ENCODE peak calls at places on chromosomes 3 and 15, in four cellular contexts. J, F, H and W are unnamed samples.

GRCh38 chr15:31359722-31360111 is 33.1 kb downstream of the KLF13 start:
- DNase-seq in H (no peak), F (no peak), J (no peak), W (no peak)

GRCh38 chr15:41530363-41530956 is 13.6 kb downstream of the RPAP1 start:
- DNase-seq in J (no peak), H (no peak), F (no peak), W (no peak)

GRCh38 chr15:70863450-70864218 is 9.7 kb upstream of the LARP6 start:
- DNase-seq in F (peak), H (peak), J (no peak), W (peak)

GRCh38 chr3:7897643-7898042 is 604.0 kb upstream of the LMCD1 start:
- DNase-seq in H (no peak), J (no peak), F (no peak), W (no peak)

GRCh38 chr3:36677331-36678007 is 86.9 kb downstream of the DCLK3 start:
- DNase-seq in J (no peak), H (peak), F (peak), W (no peak)

GRCh38 chr3:177816667-177817208 is 619.5 kb upstream of the TBL1XR1 start:
- DNase-seq in F (peak), H (peak), J (no peak), W (no peak)

GRCh38 chr3:45981321-45982038 is 14.1 kb downstream of the FYCO1 start:
- DNase-seq in J (no peak), F (peak), H (no peak), W (no peak)

GRCh38 chr3:120450261-120450913 is 405 bp downstream of the FSTL1 start:
- DNase-seq in F (no peak), H (no peak), J (peak), W (no peak)

GRCh38 chr3:71247221-71247947 is 336.1 kb downstream of the FOXP1 start:
- DNase-seq in F (peak), J (no peak), H (no peak), W (no peak)

GRCh38 chr3:30203301-30203700 is 403.1 kb upstream of the TGFBR2 start:
- DNase-seq in F (peak), H (no peak), J (no peak), W (no peak)

GRCh38 chr3:158842946-158843345 is 41.1 kb downstream of the MFSD1 start:
- DNase-seq in J (no peak), H (no peak), F (no peak), W (no peak)

GRCh38 chr3:45035441-45036301 is 9.6 kb downstream of the CLEC3B start:
- DNase-seq in H (no peak), F (no peak), J (no peak), W (no peak)

GRCh38 chr3:31275583-31275982 is 257.1 kb upstream of the STT3B start:
- DNase-seq in F (no peak), H (no peak), J (no peak), W (no peak)

GRCh38 chr15:81596159-81596865 is 222.3 kb upstream of the TMC3 start:
- DNase-seq in J (no peak), F (no peak), H (no peak), W (no peak)

GRCh38 chr15:76384409-76384808 is 47.8 kb downstream of the ISL2 start:
- DNase-seq in H (no peak), F (no peak), J (no peak), W (no peak)

GRCh38 chr3:49636883-49637609 is 37.1 kb upstream of the APEH start:
- DNase-seq in H (no peak), F (no peak), J (no peak), W (no peak)

GRCh38 chr3:177831361-177831760 is 634.1 kb upstream of the TBL1XR1 start:
- DNase-seq in H (no peak), J (no peak), F (no peak), W (no peak)

GRCh38 chr3:12959395-12959794 is 113.8 kb downstream of the IQSEC1 start:
- DNase-seq in F (no peak), J (no peak), H (no peak), W (no peak)

GRCh38 chr3:115772951-115773350 is 149.6 kb downstream of the GAP43 start:
- DNase-seq in F (no peak), H (no peak), J (no peak), W (no peak)

GRCh38 chr3:124985358-124985757 is 50.8 kb upstream of the MUC13 start:
- DNase-seq in J (peak), H (no peak), F (peak), W (peak)

GRCh38 chr3:125231895-125232294 is 19.3 kb upstream of the SLC12A8 start:
- DNase-seq in J (no peak), H (peak), F (peak), W (no peak)

GRCh38 chr3:197333901-197334639 is 35.7 kb upstream of the DLG1 start:
- DNase-seq in J (peak), F (no peak), H (no peak), W (no peak)

GRCh38 chr3:16841354-16841753 is 43.4 kb upstream of the PLCL2 start:
- DNase-seq in J (no peak), H (no peak), F (no peak), W (no peak)

GRCh38 chr15:48802867-48803266 is 8.0 kb downstream of the CEP152 start:
- DNase-seq in H (peak), F (peak), J (no peak), W (no peak)

GRCh38 chr3:21294768-21295167 is 456.2 kb downstream of the ZNF385D start:
- DNase-seq in J (no peak), H (peak), F (peak), W (no peak)

GRCh38 chr15:48090666-48091065 is 30.1 kb upstream of the SLC24A5 start:
- DNase-seq in F (no peak), H (no peak), J (no peak), W (no peak)

GRCh38 chr15:52011711-52012144 is 7.3 kb upstream of the MAPK6 start:
- DNase-seq in H (no peak), J (no peak), F (no peak), W (no peak)

GRCh38 chr15:75170711-75171341 is 30.9 kb upstream of the C15orf39 start:
- DNase-seq in H (no peak), F (peak), J (no peak), W (no peak)

GRCh38 chr3:172869356-172869755 is 118.8 kb downstream of the ECT2 start:
- DNase-seq in F (no peak), H (no peak), J (peak), W (no peak)

GRCh38 chr3:164360738-164361376 is 717.4 kb downstream of the SI start:
- DNase-seq in F (no peak), H (no peak), J (no peak), W (no peak)

GRCh38 chr15:64825081-64825430 is 391 bp downstream of the PIF1 start:
- DNase-seq in H (no peak), J (no peak), F (no peak), W (no peak)

GRCh38 chr15:64828985-64829384 is 3.5 kb upstream of the PIF1 start:
- DNase-seq in J (no peak), H (no peak), F (peak), W (no peak)

GRCh38 chr15:64825431-64826294 is at the start of gene PIF1:
- DNase-seq in H (peak), J (peak), F (peak), W (peak)
- TF ChIP-seq CTCF in H (no peak), J (no peak), F (no peak), W (no peak)

GRCh38 chr3:128408693-128409620 is 57.7 kb downstream of the DNAJB8 start:
- DNase-seq in F (no peak), J (no peak), H (no peak), W (no peak)
- TF ChIP-seq CTCF in F (peak), J (no peak), H (peak), W (no peak)

GRCh38 chr3:143831208-143831607 is 17.1 kb downstream of the SLC9A9 start:
- DNase-seq in J (no peak), F (no peak), H (peak), W (no peak)

GRCh38 chr3:143832433-143832832 is 15.8 kb downstream of the SLC9A9 start:
- DNase-seq in J (no peak), F (no peak), H (peak), W (no peak)

GRCh38 chr3:143827425-143827824 is 20.8 kb downstream of the SLC9A9 start:
- DNase-seq in F (no peak), H (no peak), J (no peak), W (no peak)

GRCh38 chr3:143831998-143832397 is 16.3 kb downstream of the SLC9A9 start:
- DNase-seq in H (no peak), J (no peak), F (no peak), W (no peak)

DNA sequence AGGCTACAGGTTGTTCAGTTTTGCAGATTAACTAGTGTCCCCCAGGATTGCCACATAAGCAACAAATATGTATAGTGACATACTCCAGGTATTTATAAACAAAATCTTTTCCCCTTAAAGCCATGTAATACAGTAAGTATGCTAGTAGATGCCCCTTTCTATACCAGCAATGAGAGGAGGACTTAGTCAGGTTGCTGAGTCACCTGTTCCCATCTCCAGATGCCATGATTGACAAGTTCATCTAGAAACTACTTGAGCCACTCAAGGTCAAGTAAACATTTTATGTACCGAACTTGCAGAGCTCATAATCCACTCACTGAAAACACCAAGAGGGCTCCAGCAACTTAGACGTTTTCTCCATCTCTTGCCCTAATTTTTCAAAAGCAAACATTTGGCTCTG is 18.2 kb downstream of the SLC9A9 start:
- DNase-seq in F (no peak), H (no peak), J (no peak), W (no peak)
- TF ChIP-seq CTCF in F (no peak), H (no peak), J (no peak), W (no peak)

GRCh38 chr15:33142708-33143107 is 51.8 kb downstream of the FMN1 start:
- DNase-seq in F (no peak), H (no peak), J (no peak), W (no peak)

GRCh38 chr15:33140326-33140725 is 54.2 kb downstream of the FMN1 start:
- DNase-seq in F (no peak), J (no peak), H (no peak), W (no peak)

GRCh38 chr15:33135355-33135781 is 59.1 kb downstream of the FMN1 start:
- DNase-seq in J (no peak), H (no peak), F (no peak), W (peak)

GRCh38 chr15:33137101-33137500 is 57.4 kb downstream of the FMN1 start:
- DNase-seq in F (no peak), J (no peak), H (no peak), W (no peak)

DNA sequence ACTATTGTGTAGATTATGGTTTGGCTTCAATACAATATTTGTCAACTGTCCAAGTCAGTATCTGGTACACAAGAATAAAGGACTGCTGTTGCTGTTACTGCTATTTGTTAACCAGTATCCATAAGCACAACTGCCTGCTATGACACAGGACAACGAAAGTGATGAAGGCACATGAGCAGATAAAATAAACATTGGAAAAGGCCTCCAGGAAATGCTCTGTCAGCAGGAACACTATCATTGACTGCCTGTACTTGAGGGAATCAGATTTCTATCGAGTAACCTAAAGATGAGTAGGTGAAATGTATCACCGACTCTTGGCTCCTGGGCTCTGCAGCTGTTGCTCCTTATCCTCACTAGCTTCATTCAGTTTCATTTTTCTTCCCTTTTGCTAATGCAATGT is 56.5 kb downstream of the FMN1 start:
- DNase-seq in J (no peak), H (no peak), F (no peak), W (no peak)
- TF ChIP-seq CTCF in J (no peak), H (no peak), F (no peak), W (no peak)

GRCh38 chr3:109803274-109803673 is 465.9 kb upstream of the DPPA4 start:
- DNase-seq in J (no peak), H (no peak), F (no peak), W (no peak)
- TF ChIP-seq CTCF in J (no peak), H (peak), F (peak), W (no peak)

GRCh38 chr15:65008989-65009388 is 19.3 kb upstream of the SPG21 start:
- DNase-seq in H (no peak), F (no peak), J (no peak), W (no peak)
- TF ChIP-seq CTCF in H (peak), F (peak), J (no peak), W (no peak)

GRCh38 chr15:55897560-55898336 is 95.7 kb downstream of the NEDD4 start:
- DNase-seq in H (no peak), J (peak), F (peak), W (peak)
- TF ChIP-seq CTCF in H (peak), J (no peak), F (peak), W (peak)

DNA sequence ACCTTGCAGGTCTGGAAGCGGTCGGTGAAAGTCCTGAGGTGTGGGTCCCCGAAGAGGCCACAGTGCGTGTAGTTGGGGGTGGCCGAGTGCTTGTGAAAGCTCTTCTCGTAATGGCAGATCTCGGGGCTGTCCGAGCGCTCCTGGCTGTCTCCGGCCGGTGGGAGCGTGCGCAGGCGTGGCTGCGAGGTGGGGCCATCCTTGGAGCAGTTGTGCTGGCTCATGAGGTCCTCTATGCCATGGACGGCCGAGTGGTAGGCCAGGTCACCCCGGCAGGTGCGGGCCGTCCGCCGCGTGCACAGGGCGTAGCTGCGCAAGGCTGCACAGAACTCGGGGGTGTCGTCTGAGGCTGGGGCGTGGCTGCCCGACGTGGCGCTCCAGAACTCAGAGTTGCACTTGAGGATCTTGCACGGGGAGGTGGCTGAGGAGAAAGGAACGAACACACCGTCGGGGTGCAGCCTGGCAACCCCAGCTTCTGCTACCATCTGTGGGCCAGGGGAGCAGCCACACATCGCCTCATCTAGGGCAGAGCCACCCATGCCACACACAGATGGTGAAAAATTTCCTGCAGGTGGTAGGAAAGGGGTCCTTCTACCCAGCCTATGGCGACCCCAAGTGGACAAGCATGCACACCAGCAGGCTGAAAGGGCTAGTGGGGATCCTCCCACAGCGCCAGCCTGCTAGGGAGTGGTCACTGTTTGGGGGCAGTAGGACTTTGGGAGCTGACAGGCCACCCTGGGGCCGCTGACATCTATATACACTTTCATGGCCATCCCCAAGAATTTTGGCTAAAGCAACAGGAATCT is 36.7 kb downstream of the RGMA start:
- DNase-seq in J (no peak), H (no peak), F (no peak), W (no peak)
- TF ChIP-seq CTCF in J (no peak), H (peak), F (peak), W (no peak)

DNA sequence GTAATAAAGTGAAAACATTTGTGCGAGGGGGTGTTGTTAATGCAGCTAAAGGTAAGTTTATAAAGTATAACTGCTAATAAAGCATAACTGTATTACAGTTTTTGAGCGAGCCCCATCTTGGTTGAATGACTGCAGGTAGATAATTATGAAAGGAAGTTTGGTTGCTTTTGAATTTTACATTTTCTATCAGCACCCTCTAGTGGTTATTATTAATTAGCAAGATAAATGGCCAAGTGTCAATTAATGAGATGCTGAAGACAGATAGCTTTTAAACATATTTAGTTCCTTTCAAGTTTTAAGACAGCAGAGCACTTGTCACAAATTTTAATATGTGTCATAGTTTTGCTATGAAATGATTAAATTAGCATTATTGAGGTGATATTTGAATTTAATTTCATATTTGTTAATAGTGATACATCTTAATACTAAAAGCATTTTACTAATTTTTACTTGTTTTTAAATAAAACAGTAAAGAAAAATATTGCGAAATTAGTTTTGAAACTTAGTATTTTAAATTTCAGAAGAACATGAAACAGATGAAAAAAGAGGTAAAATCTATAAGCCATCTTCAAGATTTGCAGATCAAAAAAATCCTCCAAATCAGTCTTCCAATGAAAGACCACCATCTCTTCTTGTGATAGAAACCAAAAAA is 15.1 kb downstream of the U2SURP start:
- DNase-seq in F (no peak), J (no peak), H (no peak), W (no peak)
- TF ChIP-seq CTCF in F (peak), J (no peak), H (peak), W (peak)